ENCODE peak calls at places on chromosomes 6 and 20, in eight cellular contexts. One of them, this sample, is unnamed.
A peak's percentile ranks its signal among the peaks of the same experiment; 100 is the strongest.

GRCh38 chr20:6466065-6466810 is 301.2 kb upstream of the BMP2 start:
- DNase-seq in stimulated activated CD8-positive, alpha-beta memory T cell treated with anti-CD3 and anti-CD28 coated beads, Interleukin-7, amount 100 ng/mL, for 4 hours: no peak
- DNase-seq in coronary artery: no peak
- DNase-seq in T-helper 2 cell: no peak
- DNase-seq in cardiac muscle cell: no peak
- DNase-seq in NCI-H524: no peak
- DNase-seq in AG09309: no peak
- DNase-seq in M059J: peak; percentile 43
- DNase-seq in this sample: no peak

GRCh38 chr20:58555078-58555765 is 40.0 kb upstream of the APCDD1L start:
- DNase-seq in coronary artery: peak; percentile 35
- DNase-seq in stimulated activated CD8-positive, alpha-beta memory T cell treated with anti-CD3 and anti-CD28 coated beads, Interleukin-7, amount 100 ng/mL, for 4 hours: no peak
- DNase-seq in NCI-H524: no peak
- DNase-seq in M059J: peak; percentile 98
- DNase-seq in T-helper 2 cell: no peak
- DNase-seq in AG09309: peak; percentile 70
- DNase-seq in cardiac muscle cell: no peak
- DNase-seq in this sample: peak; percentile 53

GRCh38 chr20:57030611-57031600 is 235.5 kb downstream of the BMP7 start:
- DNase-seq in M059J: peak; percentile 98
- DNase-seq in coronary artery: no peak
- DNase-seq in cardiac muscle cell: peak; percentile 18
- DNase-seq in AG09309: peak; percentile 60
- DNase-seq in stimulated activated CD8-positive, alpha-beta memory T cell treated with anti-CD3 and anti-CD28 coated beads, Interleukin-7, amount 100 ng/mL, for 4 hours: no peak
- DNase-seq in NCI-H524: no peak
- DNase-seq in T-helper 2 cell: no peak
- DNase-seq in this sample: no peak

GRCh38 chr6:30053682-30054081 is 7.4 kb upstream of the POLR1H start:
- DNase-seq in coronary artery: no peak
- DNase-seq in M059J: no peak
- DNase-seq in cardiac muscle cell: no peak
- DNase-seq in T-helper 2 cell: no peak
- DNase-seq in stimulated activated CD8-positive, alpha-beta memory T cell treated with anti-CD3 and anti-CD28 coated beads, Interleukin-7, amount 100 ng/mL, for 4 hours: no peak
- DNase-seq in NCI-H524: no peak
- DNase-seq in AG09309: no peak
- DNase-seq in this sample: no peak

GRCh38 chr6:2396856-2397640 is 151.6 kb upstream of the GMDS start:
- DNase-seq in AG09309: peak; percentile 46
- DNase-seq in T-helper 2 cell: no peak
- DNase-seq in coronary artery: no peak
- DNase-seq in cardiac muscle cell: no peak
- DNase-seq in M059J: peak; percentile 62
- DNase-seq in stimulated activated CD8-positive, alpha-beta memory T cell treated with anti-CD3 and anti-CD28 coated beads, Interleukin-7, amount 100 ng/mL, for 4 hours: no peak
- DNase-seq in NCI-H524: peak; percentile 87
- DNase-seq in this sample: no peak

GRCh38 chr20:9608639-9609440 is 94.5 kb downstream of the LAMP5 start:
- DNase-seq in cardiac muscle cell: no peak
- DNase-seq in coronary artery: no peak
- DNase-seq in T-helper 2 cell: no peak
- DNase-seq in AG09309: no peak
- DNase-seq in stimulated activated CD8-positive, alpha-beta memory T cell treated with anti-CD3 and anti-CD28 coated beads, Interleukin-7, amount 100 ng/mL, for 4 hours: no peak
- DNase-seq in M059J: no peak
- DNase-seq in NCI-H524: no peak
- DNase-seq in this sample: no peak

GRCh38 chr6:14226051-14226660 is 108.6 kb downstream of the CD83 start:
- DNase-seq in NCI-H524: no peak
- DNase-seq in AG09309: no peak
- DNase-seq in coronary artery: no peak
- DNase-seq in cardiac muscle cell: no peak
- DNase-seq in M059J: no peak
- DNase-seq in T-helper 2 cell: no peak
- DNase-seq in stimulated activated CD8-positive, alpha-beta memory T cell treated with anti-CD3 and anti-CD28 coated beads, Interleukin-7, amount 100 ng/mL, for 4 hours: no peak
- DNase-seq in this sample: no peak

GRCh38 chr20:17909745-17910345 is 58.7 kb downstream of the SNX5 start:
- DNase-seq in stimulated activated CD8-positive, alpha-beta memory T cell treated with anti-CD3 and anti-CD28 coated beads, Interleukin-7, amount 100 ng/mL, for 4 hours: no peak
- DNase-seq in M059J: peak; percentile 20
- DNase-seq in coronary artery: no peak
- DNase-seq in AG09309: no peak
- DNase-seq in T-helper 2 cell: no peak
- DNase-seq in NCI-H524: no peak
- DNase-seq in cardiac muscle cell: no peak
- DNase-seq in this sample: no peak

GRCh38 chr6:170011233-170012142 is 260.1 kb downstream of the ERMARD start:
- DNase-seq in coronary artery: peak; percentile 71
- DNase-seq in M059J: no peak
- DNase-seq in NCI-H524: no peak
- DNase-seq in AG09309: no peak
- DNase-seq in stimulated activated CD8-positive, alpha-beta memory T cell treated with anti-CD3 and anti-CD28 coated beads, Interleukin-7, amount 100 ng/mL, for 4 hours: no peak
- DNase-seq in T-helper 2 cell: no peak
- DNase-seq in cardiac muscle cell: no peak
- DNase-seq in this sample: no peak

GRCh38 chr20:1964659-1965405 is 29.0 kb downstream of the PDYN start:
- DNase-seq in coronary artery: no peak
- DNase-seq in stimulated activated CD8-positive, alpha-beta memory T cell treated with anti-CD3 and anti-CD28 coated beads, Interleukin-7, amount 100 ng/mL, for 4 hours: no peak
- DNase-seq in AG09309: no peak
- DNase-seq in NCI-H524: no peak
- DNase-seq in T-helper 2 cell: no peak
- DNase-seq in M059J: no peak
- DNase-seq in cardiac muscle cell: no peak
- DNase-seq in this sample: no peak

GRCh38 chr6:151060096-151060741 is 179.5 kb upstream of the AKAP12 start:
- DNase-seq in cardiac muscle cell: no peak
- DNase-seq in M059J: peak; percentile 99
- DNase-seq in NCI-H524: no peak
- DNase-seq in stimulated activated CD8-positive, alpha-beta memory T cell treated with anti-CD3 and anti-CD28 coated beads, Interleukin-7, amount 100 ng/mL, for 4 hours: no peak
- DNase-seq in T-helper 2 cell: no peak
- DNase-seq in AG09309: peak; percentile 74
- DNase-seq in coronary artery: no peak
- DNase-seq in this sample: peak; percentile 97

GRCh38 chr6:35302604-35303218 is 5.1 kb downstream of the DEF6 start:
- DNase-seq in AG09309: no peak
- DNase-seq in cardiac muscle cell: peak; percentile 46
- DNase-seq in T-helper 2 cell: peak; percentile 60
- DNase-seq in stimulated activated CD8-positive, alpha-beta memory T cell treated with anti-CD3 and anti-CD28 coated beads, Interleukin-7, amount 100 ng/mL, for 4 hours: peak; percentile 87
- DNase-seq in M059J: peak; percentile 56
- DNase-seq in NCI-H524: no peak
- DNase-seq in coronary artery: no peak
- DNase-seq in this sample: no peak

GRCh38 chr6:17173071-17173470 is 71.2 kb downstream of the STMND1 start:
- DNase-seq in AG09309: no peak
- DNase-seq in stimulated activated CD8-positive, alpha-beta memory T cell treated with anti-CD3 and anti-CD28 coated beads, Interleukin-7, amount 100 ng/mL, for 4 hours: no peak
- DNase-seq in NCI-H524: no peak
- DNase-seq in T-helper 2 cell: no peak
- DNase-seq in M059J: no peak
- DNase-seq in cardiac muscle cell: no peak
- DNase-seq in coronary artery: no peak
- DNase-seq in this sample: no peak

GRCh38 chr6:140806431-140806830 is 1326.3 kb upstream of the GJE1 start:
- DNase-seq in AG09309: no peak
- DNase-seq in T-helper 2 cell: no peak
- DNase-seq in coronary artery: no peak
- DNase-seq in cardiac muscle cell: no peak
- DNase-seq in NCI-H524: no peak
- DNase-seq in stimulated activated CD8-positive, alpha-beta memory T cell treated with anti-CD3 and anti-CD28 coated beads, Interleukin-7, amount 100 ng/mL, for 4 hours: no peak
- DNase-seq in M059J: peak; percentile 48
- DNase-seq in this sample: no peak

GRCh38 chr6:150271501-150272263 is 97.1 kb upstream of the IYD start:
- DNase-seq in stimulated activated CD8-positive, alpha-beta memory T cell treated with anti-CD3 and anti-CD28 coated beads, Interleukin-7, amount 100 ng/mL, for 4 hours: no peak
- DNase-seq in NCI-H524: no peak
- DNase-seq in M059J: no peak
- DNase-seq in coronary artery: no peak
- DNase-seq in T-helper 2 cell: no peak
- DNase-seq in AG09309: no peak
- DNase-seq in cardiac muscle cell: no peak
- DNase-seq in this sample: no peak

GRCh38 chr6:133632206-133632605 is 256.7 kb upstream of the TCF21 start:
- DNase-seq in AG09309: no peak
- DNase-seq in T-helper 2 cell: no peak
- DNase-seq in cardiac muscle cell: peak; percentile 29
- DNase-seq in NCI-H524: no peak
- DNase-seq in coronary artery: no peak
- DNase-seq in stimulated activated CD8-positive, alpha-beta memory T cell treated with anti-CD3 and anti-CD28 coated beads, Interleukin-7, amount 100 ng/mL, for 4 hours: no peak
- DNase-seq in M059J: peak; percentile 72
- DNase-seq in this sample: no peak

GRCh38 chr20:19765266-19765665 is 7.2 kb downstream of the RIN2 start:
- DNase-seq in cardiac muscle cell: no peak
- DNase-seq in NCI-H524: no peak
- DNase-seq in T-helper 2 cell: no peak
- DNase-seq in M059J: no peak
- DNase-seq in coronary artery: peak; percentile 50
- DNase-seq in stimulated activated CD8-positive, alpha-beta memory T cell treated with anti-CD3 and anti-CD28 coated beads, Interleukin-7, amount 100 ng/mL, for 4 hours: no peak
- DNase-seq in AG09309: no peak
- DNase-seq in this sample: no peak

GRCh38 chr20:34088871-34089479 is 23.1 kb downstream of the EIF2S2 start:
- DNase-seq in NCI-H524: no peak
- DNase-seq in cardiac muscle cell: no peak
- DNase-seq in M059J: no peak
- DNase-seq in AG09309: no peak
- DNase-seq in T-helper 2 cell: no peak
- DNase-seq in stimulated activated CD8-positive, alpha-beta memory T cell treated with anti-CD3 and anti-CD28 coated beads, Interleukin-7, amount 100 ng/mL, for 4 hours: no peak
- DNase-seq in coronary artery: no peak
- DNase-seq in this sample: no peak

GRCh38 chr6:110352603-110353303 is 5.4 kb downstream of the METTL24 start:
- DNase-seq in NCI-H524: peak; percentile 58
- DNase-seq in stimulated activated CD8-positive, alpha-beta memory T cell treated with anti-CD3 and anti-CD28 coated beads, Interleukin-7, amount 100 ng/mL, for 4 hours: no peak
- DNase-seq in M059J: no peak
- DNase-seq in cardiac muscle cell: peak; percentile 72
- DNase-seq in T-helper 2 cell: no peak
- DNase-seq in coronary artery: no peak
- DNase-seq in AG09309: no peak
- DNase-seq in this sample: no peak

GRCh38 chr20:43836790-43837189 is 77.9 kb upstream of the TOX2 start:
- DNase-seq in cardiac muscle cell: no peak
- DNase-seq in NCI-H524: no peak
- DNase-seq in M059J: no peak
- DNase-seq in coronary artery: no peak
- DNase-seq in stimulated activated CD8-positive, alpha-beta memory T cell treated with anti-CD3 and anti-CD28 coated beads, Interleukin-7, amount 100 ng/mL, for 4 hours: no peak
- DNase-seq in T-helper 2 cell: no peak
- DNase-seq in AG09309: no peak
- DNase-seq in this sample: no peak

GRCh38 chr20:43957392-43957791 is 42.7 kb downstream of the TOX2 start:
- DNase-seq in NCI-H524: no peak
- DNase-seq in AG09309: no peak
- DNase-seq in stimulated activated CD8-positive, alpha-beta memory T cell treated with anti-CD3 and anti-CD28 coated beads, Interleukin-7, amount 100 ng/mL, for 4 hours: no peak
- DNase-seq in coronary artery: no peak
- DNase-seq in T-helper 2 cell: no peak
- DNase-seq in M059J: no peak
- DNase-seq in cardiac muscle cell: no peak
- DNase-seq in this sample: no peak

GRCh38 chr6:112640895-112641294 is 293.8 kb downstream of the RFPL4B start:
- DNase-seq in coronary artery: no peak
- DNase-seq in stimulated activated CD8-positive, alpha-beta memory T cell treated with anti-CD3 and anti-CD28 coated beads, Interleukin-7, amount 100 ng/mL, for 4 hours: no peak
- DNase-seq in AG09309: peak; percentile 63
- DNase-seq in NCI-H524: no peak
- DNase-seq in T-helper 2 cell: no peak
- DNase-seq in cardiac muscle cell: no peak
- DNase-seq in M059J: peak; percentile 91
- DNase-seq in this sample: no peak

GRCh38 chr6:2986722-2987196 is 12.9 kb upstream of the NQO2 start:
- DNase-seq in AG09309: peak; percentile 77
- DNase-seq in NCI-H524: no peak
- DNase-seq in T-helper 2 cell: no peak
- DNase-seq in stimulated activated CD8-positive, alpha-beta memory T cell treated with anti-CD3 and anti-CD28 coated beads, Interleukin-7, amount 100 ng/mL, for 4 hours: no peak
- DNase-seq in coronary artery: no peak
- DNase-seq in cardiac muscle cell: no peak
- DNase-seq in M059J: peak; percentile 91
- DNase-seq in this sample: no peak

GRCh38 chr6:128803911-128804310 is 79.0 kb upstream of the LAMA2 start:
- DNase-seq in cardiac muscle cell: no peak
- DNase-seq in T-helper 2 cell: no peak
- DNase-seq in stimulated activated CD8-positive, alpha-beta memory T cell treated with anti-CD3 and anti-CD28 coated beads, Interleukin-7, amount 100 ng/mL, for 4 hours: no peak
- DNase-seq in coronary artery: no peak
- DNase-seq in M059J: peak; percentile 57
- DNase-seq in AG09309: no peak
- DNase-seq in NCI-H524: no peak
- DNase-seq in this sample: no peak

GRCh38 chr6:33813246-33813904 is 9.6 kb upstream of the MLN start:
- DNase-seq in cardiac muscle cell: no peak
- DNase-seq in T-helper 2 cell: no peak
- DNase-seq in stimulated activated CD8-positive, alpha-beta memory T cell treated with anti-CD3 and anti-CD28 coated beads, Interleukin-7, amount 100 ng/mL, for 4 hours: no peak
- DNase-seq in coronary artery: no peak
- DNase-seq in NCI-H524: no peak
- DNase-seq in M059J: no peak
- DNase-seq in AG09309: no peak
- DNase-seq in this sample: no peak

GRCh38 chr20:38730167-38730988 is 6.1 kb downstream of the SLC32A1 start:
- DNase-seq in coronary artery: no peak
- DNase-seq in stimulated activated CD8-positive, alpha-beta memory T cell treated with anti-CD3 and anti-CD28 coated beads, Interleukin-7, amount 100 ng/mL, for 4 hours: no peak
- DNase-seq in AG09309: no peak
- DNase-seq in T-helper 2 cell: no peak
- DNase-seq in NCI-H524: no peak
- DNase-seq in M059J: no peak
- DNase-seq in cardiac muscle cell: no peak
- DNase-seq in this sample: no peak

GRCh38 chr20:7496394-7497111 is 443.7 kb downstream of the HAO1 start:
- DNase-seq in NCI-H524: no peak
- DNase-seq in T-helper 2 cell: no peak
- DNase-seq in coronary artery: no peak
- DNase-seq in cardiac muscle cell: no peak
- DNase-seq in M059J: peak; percentile 6
- DNase-seq in stimulated activated CD8-positive, alpha-beta memory T cell treated with anti-CD3 and anti-CD28 coated beads, Interleukin-7, amount 100 ng/mL, for 4 hours: no peak
- DNase-seq in AG09309: no peak
- DNase-seq in this sample: no peak

GRCh38 chr6:92977018-92977417 is 442.3 kb downstream of the EPHA7 start:
- DNase-seq in T-helper 2 cell: no peak
- DNase-seq in stimulated activated CD8-positive, alpha-beta memory T cell treated with anti-CD3 and anti-CD28 coated beads, Interleukin-7, amount 100 ng/mL, for 4 hours: no peak
- DNase-seq in AG09309: no peak
- DNase-seq in M059J: no peak
- DNase-seq in coronary artery: no peak
- DNase-seq in cardiac muscle cell: no peak
- DNase-seq in NCI-H524: no peak
- DNase-seq in this sample: no peak

GRCh38 chr6:25660512-25660911 is 8.5 kb downstream of the SCGN start:
- DNase-seq in AG09309: peak; percentile 25
- DNase-seq in coronary artery: no peak
- DNase-seq in stimulated activated CD8-positive, alpha-beta memory T cell treated with anti-CD3 and anti-CD28 coated beads, Interleukin-7, amount 100 ng/mL, for 4 hours: no peak
- DNase-seq in T-helper 2 cell: no peak
- DNase-seq in M059J: peak; percentile 77
- DNase-seq in NCI-H524: no peak
- DNase-seq in cardiac muscle cell: no peak
- DNase-seq in this sample: peak; percentile 87

GRCh38 chr20:58746551-58747399 is 54.2 kb downstream of the NPEPL1 start:
- DNase-seq in stimulated activated CD8-positive, alpha-beta memory T cell treated with anti-CD3 and anti-CD28 coated beads, Interleukin-7, amount 100 ng/mL, for 4 hours: no peak
- DNase-seq in cardiac muscle cell: no peak
- DNase-seq in coronary artery: peak; percentile 40
- DNase-seq in NCI-H524: no peak
- DNase-seq in T-helper 2 cell: no peak
- DNase-seq in AG09309: no peak
- DNase-seq in M059J: no peak
- DNase-seq in this sample: no peak

GRCh38 chr6:125995972-125996580 is 9.7 kb downstream of the TRMT11 start:
- DNase-seq in stimulated activated CD8-positive, alpha-beta memory T cell treated with anti-CD3 and anti-CD28 coated beads, Interleukin-7, amount 100 ng/mL, for 4 hours: peak; percentile 45
- DNase-seq in coronary artery: no peak
- DNase-seq in AG09309: no peak
- DNase-seq in cardiac muscle cell: peak; percentile 78
- DNase-seq in NCI-H524: peak; percentile 67
- DNase-seq in T-helper 2 cell: peak; percentile 43
- DNase-seq in M059J: peak; percentile 75
- DNase-seq in this sample: peak; percentile 76